ENCODE peak calls at places on chromosomes 7 and 10, in four cellular contexts. E is Peyer's patch, M is WTC11, C is Caco-2. H is an unnamed sample.

GRCh38 chr10:85036661-85037060 is 708.3 kb downstream of the CCSER2 start:
- DNase-seq in E (no peak), M (no peak), C (no peak), H (no peak)

GRCh38 chr7:877312-878232 is 1.2 kb downstream of the GET4 start:
- DNase-seq in E (peak; percentile 70), M (no peak), C (peak; percentile 72), H (no peak)

GRCh38 chr7:80521809-80522208 is 9.9 kb upstream of the GNAT3 start:
- DNase-seq in E (no peak), M (no peak), C (no peak), H (no peak)

GRCh38 chr10:119395287-119396007 is 147.1 kb downstream of the RGS10 start:
- DNase-seq in E (peak; percentile 56), M (peak; percentile 28), C (no peak), H (no peak)

GRCh38 chr10:22086730-22087364 is 83.3 kb upstream of the DNAJC1 start:
- DNase-seq in E (peak; percentile 57), M (peak; percentile 59), C (peak; percentile 18), H (no peak)

GRCh38 chr10:109062371-109062770 is 860.9 kb downstream of the XPNPEP1 start:
- DNase-seq in E (no peak), M (no peak), C (no peak), H (no peak)

GRCh38 chr7:23490357-23491131 is 20.3 kb upstream of the IGF2BP3 start:
- DNase-seq in E (peak; percentile 54), M (peak; percentile 24), C (no peak), H (no peak)

GRCh38 chr10:96107623-96108038 is 22.5 kb upstream of the ZNF518A start:
- DNase-seq in E (no peak), M (no peak), C (no peak), H (no peak)

GRCh38 chr10:7826971-7827370 is 8.7 kb downstream of the TAF3 start:
- DNase-seq in E (no peak), M (no peak), C (peak; percentile 52), H (no peak)

GRCh38 chr7:21617916-21618390 is 75.1 kb downstream of the DNAH11 start:
- DNase-seq in E (no peak), M (no peak), C (peak; percentile 75), H (no peak)

GRCh38 chr7:73700070-73700423 is 16.6 kb downstream of the BUD23 start:
- DNase-seq in E (no peak), M (no peak), C (no peak), H (no peak)

GRCh38 chr10:89235073-89235798 is 16.3 kb downstream of the LIPA start:
- DNase-seq in E (no peak), M (no peak), C (no peak), H (no peak)

GRCh38 chr7:22185559-22185958 is 171.4 kb downstream of the RAPGEF5 start:
- DNase-seq in E (no peak), M (no peak), C (no peak), H (no peak)

GRCh38 chr10:132591166-132591971 is 53.8 kb downstream of the INPP5A start:
- DNase-seq in E (peak; percentile 74), M (peak; percentile 64), C (peak; percentile 65), H (no peak)

GRCh38 chr7:79291498-79291865 is 162.0 kb downstream of the MAGI2 start:
- DNase-seq in E (no peak), M (no peak), C (no peak), H (no peak)

GRCh38 chr7:151923097-151923876 is 33.0 kb upstream of the GALNTL5 start:
- DNase-seq in E (no peak), M (no peak), C (no peak), H (no peak)

GRCh38 chr7:79217468-79217867 is 236.0 kb downstream of the MAGI2 start:
- DNase-seq in E (no peak), M (no peak), C (peak; percentile 8), H (no peak)

GRCh38 chr10:73810735-73811465 is 498 bp downstream of the NDST2 start:
- DNase-seq in E (peak; percentile 65), M (peak; percentile 63), C (peak; percentile 51), H (no peak)

GRCh38 chr10:102505462-102506115 is 1.8 kb downstream of the SUFU start:
- DNase-seq in E (no peak), M (no peak), C (no peak), H (no peak)

GRCh38 chr10:63901916-63902315 is 380.7 kb downstream of the REEP3 start:
- DNase-seq in E (no peak), M (no peak), C (no peak), H (no peak)

GRCh38 chr10:77111611-77112550 is 525.7 kb downstream of the KCNMA1 start:
- DNase-seq in E (no peak), M (no peak), C (peak; percentile 66), H (no peak)

GRCh38 chr10:8794860-8795259 is 740.4 kb downstream of the GATA3 start:
- DNase-seq in E (no peak), M (no peak), C (no peak), H (no peak)

GRCh38 chr7:15397159-15397550 is 164.7 kb downstream of the AGMO start:
- DNase-seq in E (no peak), M (no peak), C (no peak), H (no peak)

GRCh38 chr7:157490465-157490912 is 153.7 kb downstream of the DNAJB6 start:
- DNase-seq in E (no peak), M (no peak), C (no peak), H (no peak)

GRCh38 chr10:110803830-110804338 is 67.8 kb upstream of the PDCD4 start:
- DNase-seq in E (peak; percentile 60), M (peak; percentile 48), C (peak; percentile 72), H (no peak)

GRCh38 chr7:731440-732085 is 4.5 kb upstream of the PRKAR1B start:
- DNase-seq in E (no peak), M (no peak), C (no peak), H (no peak)

GRCh38 chr7:133562617-133563016 is 309.7 kb downstream of the EXOC4 start:
- DNase-seq in E (no peak), M (no peak), C (no peak), H (no peak)

GRCh38 chr7:133563196-133563707 is 310.4 kb downstream of the EXOC4 start:
- DNase-seq in E (no peak), M (no peak), C (no peak), H (no peak)

GRCh38 chr7:133560900-133561299 is 308.0 kb downstream of the EXOC4 start:
- DNase-seq in E (no peak), M (no peak), C (no peak), H (no peak)

GRCh38 chr7:133561361-133561760 is 308.5 kb downstream of the EXOC4 start:
- DNase-seq in E (no peak), M (no peak), C (no peak), H (no peak)

GRCh38 chr7:133564484-133564883 is 311.6 kb downstream of the EXOC4 start:
- DNase-seq in E (no peak), M (no peak), C (no peak), H (no peak)
- TF ChIP-seq CTCF in E (no peak), M (no peak), C (no peak), H (peak; percentile 46)

GRCh38 chr7:2380461-2380860 is 22.9 kb upstream of the CHST12 start:
- DNase-seq in E (no peak), M (no peak), C (no peak), H (no peak)

GRCh38 chr7:2379821-2380450 is 23.5 kb upstream of the CHST12 start:
- DNase-seq in E (no peak), M (no peak), C (no peak), H (no peak)

GRCh38 chr7:2381227-2381626 is 22.2 kb upstream of the CHST12 start:
- DNase-seq in E (no peak), M (no peak), C (no peak), H (no peak)

GRCh38 chr7:2376351-2377154 is 21.9 kb downstream of the EIF3B start:
- DNase-seq in E (no peak), M (no peak), C (no peak), H (no peak)

DNA sequence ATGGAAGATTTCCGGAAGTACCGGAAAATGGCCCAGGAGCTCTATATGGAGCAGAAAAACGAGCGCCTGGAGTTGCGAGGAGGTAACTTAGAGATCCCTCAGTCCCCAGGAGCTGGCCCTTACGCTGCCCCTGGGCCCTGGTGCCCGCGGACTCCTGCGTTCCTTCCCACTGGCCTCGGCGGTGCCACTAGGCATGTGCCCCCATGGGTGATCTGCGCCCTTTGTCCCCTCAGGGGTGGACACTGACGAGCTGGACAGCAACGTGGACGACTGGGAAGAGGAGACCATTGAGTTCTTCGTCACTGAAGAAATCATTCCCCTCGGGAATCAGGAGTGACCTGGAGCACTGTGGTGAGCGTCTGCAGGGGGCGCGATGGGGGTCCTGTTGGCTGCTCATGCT is 24.2 kb upstream of the CHST12 start:
- DNase-seq in E (no peak), M (no peak), C (no peak), H (no peak)
- TF ChIP-seq CTCF in E (no peak), M (no peak), C (no peak), H (no peak)

GRCh38 chr10:68469838-68470237 is 1.9 kb downstream of the DNA2 start:
- DNase-seq in E (no peak), M (no peak), C (no peak), H (no peak)
- TF ChIP-seq CTCF in E (no peak), M (no peak), C (no peak), H (no peak)

DNA sequence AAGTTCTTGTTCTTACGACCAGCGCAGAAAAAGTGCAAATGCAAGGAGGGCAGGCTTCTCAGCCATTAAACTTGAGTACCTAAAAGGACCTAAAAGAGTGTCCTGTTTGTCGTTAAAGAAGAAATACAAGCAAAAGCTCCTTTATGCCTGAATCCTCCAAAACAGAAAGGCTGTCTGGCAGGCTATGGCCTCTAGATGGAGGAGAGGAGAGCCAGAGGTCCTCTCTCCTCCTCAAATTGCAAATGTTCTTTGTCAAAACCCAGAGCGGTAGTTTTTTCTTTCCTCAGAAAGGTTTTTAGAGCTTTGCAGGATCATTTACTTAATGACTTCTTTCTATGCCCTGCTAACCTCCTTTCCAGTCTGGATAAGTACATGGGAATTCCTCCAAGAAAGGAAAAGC is 1.9 kb upstream of the SORCS1 start:
- DNase-seq in E (no peak), M (no peak), C (no peak), H (no peak)
- TF ChIP-seq CTCF in E (no peak), M (no peak), C (no peak), H (peak; percentile 53)

GRCh38 chr10:49408437-49409306 is 12.8 kb upstream of the DRGX start:
- DNase-seq in E (no peak), M (peak; percentile 66), C (peak; percentile 42), H (peak; percentile 50)
- TF ChIP-seq CTCF in E (no peak), M (peak; percentile 67), C (peak; percentile 44), H (no peak)

GRCh38 chr7:96775046-96775445 is 65.4 kb upstream of the SEM1 start:
- DNase-seq in E (no peak), M (no peak), C (no peak), H (no peak)

GRCh38 chr7:96781919-96782318 is 72.3 kb upstream of the SEM1 start:
- DNase-seq in E (no peak), M (no peak), C (no peak), H (no peak)

GRCh38 chr7:96773483-96773882 is 63.8 kb upstream of the SEM1 start:
- DNase-seq in E (no peak), M (no peak), C (no peak), H (no peak)

GRCh38 chr7:96772295-96772694 is 62.6 kb upstream of the SEM1 start:
- DNase-seq in E (no peak), M (no peak), C (no peak), H (no peak)

DNA sequence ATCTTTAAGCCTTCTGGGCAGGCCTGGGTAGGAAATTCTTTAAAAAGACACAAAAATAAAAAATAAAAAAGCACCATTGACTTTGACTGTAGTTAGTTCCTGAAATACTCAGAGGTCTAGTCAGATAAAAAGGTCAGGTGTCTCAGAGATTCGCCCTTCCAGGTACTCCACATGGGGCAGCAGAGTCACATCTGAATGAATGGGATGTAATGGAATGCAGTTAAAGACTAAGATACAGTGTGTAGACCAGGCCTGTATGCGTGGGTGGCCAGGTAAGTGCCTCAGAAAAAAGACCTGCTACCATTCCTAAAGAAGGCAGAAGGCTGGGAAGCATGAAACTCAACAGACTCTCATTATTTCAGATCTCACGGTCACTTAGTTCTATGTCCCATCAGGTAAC is 68.6 kb upstream of the SEM1 start:
- DNase-seq in E (no peak), M (peak; percentile 35), C (peak; percentile 34), H (no peak)
- TF ChIP-seq CTCF in E (no peak), M (no peak), C (peak; percentile 25), H (no peak)